ENCODE peak calls at places on chromosomes 4 and X, in eight cellular contexts. V is OCI-LY7, M is adipocyte, G is fibroblast of lung, F is GM23248, U is adrenal gland, W is uterus, E is tibial artery. Q is an unnamed sample. For H3K4me1, the result is how much of the 10 kb centered on the place peaks cover.

GRCh38 chr4:174663254-174663653 is 141.0 kb upstream of the HPGD start:
- DNase-seq in U (no peak), M (peak), G (peak), W (no peak), E (no peak), V (no peak), F (peak), Q (no peak)

GRCh38 chr4:53541577-53542206 is 49.6 kb downstream of the LNX1 start:
- DNase-seq in F (peak), V (no peak), G (peak), E (no peak), M (peak), U (peak), W (peak), Q (no peak)

GRCh38 chrX:111100191-111100590 is 4.2 kb downstream of the PAK3 start:
- DNase-seq in W (no peak), U (no peak), G (peak), M (peak), E (no peak), F (peak), V (peak), Q (no peak)

GRCh38 chr4:66575024-66575696 is 904.9 kb upstream of the EPHA5 start:
- DNase-seq in F (no peak), G (peak), E (no peak), V (no peak), U (peak), M (peak), W (no peak), Q (no peak)

GRCh38 chr4:100593933-100594332 is 76.1 kb upstream of the EMCN start:
- DNase-seq in M (no peak), W (no peak), G (no peak), F (no peak), V (no peak), U (no peak), E (no peak), Q (no peak)

GRCh38 chrX:129797251-129797906 is 17.6 kb downstream of the SASH3 start:
- DNase-seq in M (no peak), F (no peak), U (no peak), G (no peak), V (no peak), E (no peak), W (no peak), Q (no peak)

GRCh38 chrX:2351999-2352995 is 148.5 kb downstream of the DHRSX start:
- DNase-seq in E (no peak), G (peak), U (no peak), F (peak), W (no peak), M (peak), V (no peak), Q (no peak)

GRCh38 chrX:103877571-103877970 is 45.5 kb upstream of the RAB9B start:
- DNase-seq in M (no peak), W (no peak), E (no peak), F (peak), G (peak), V (no peak), U (no peak), Q (no peak)

GRCh38 chr4:99817310-99817885 is 771 bp downstream of the DAPP1 start:
- DNase-seq in V (peak), U (no peak), W (no peak), M (no peak), E (no peak), F (no peak), G (no peak), Q (no peak)

GRCh38 chr4:42672359-42673083 is 15.6 kb upstream of the ATP8A1 start:
- DNase-seq in U (no peak), G (no peak), E (no peak), W (no peak), M (no peak), F (no peak), V (no peak), Q (no peak)

GRCh38 chr4:1737666-1738065 is 16.3 kb downstream of the TACC3 start:
- DNase-seq in M (no peak), V (no peak), W (no peak), F (no peak), G (no peak), E (no peak), U (no peak), Q (no peak)

GRCh38 chr4:70508801-70509200 is 9.6 kb upstream of the AMTN start:
- DNase-seq in V (no peak), F (peak), M (peak), G (peak), W (no peak), U (no peak), E (no peak), Q (no peak)

GRCh38 chr4:3322059-3322550 is 29.3 kb downstream of the RGS12 start:
- DNase-seq in W (no peak), F (peak), M (no peak), U (peak), E (no peak), G (peak), V (no peak), Q (peak)

GRCh38 chr4:48127882-48128394 is 6.1 kb downstream of the TXK start:
- DNase-seq in V (peak), M (peak), W (peak), E (peak), G (peak), F (peak), U (peak), Q (peak)

GRCh38 chr4:48329193-48329592 is 12.1 kb upstream of the SLAIN2 start:
- DNase-seq in M (no peak), U (no peak), F (no peak), W (no peak), V (no peak), E (no peak), G (no peak), Q (no peak)

GRCh38 chrX:40041915-40042314 is 55.8 kb downstream of the BCOR start:
- DNase-seq in G (no peak), U (no peak), V (peak), M (no peak), F (no peak), W (no peak), E (no peak), Q (no peak)

GRCh38 chr4:6548201-6548881 is 26.6 kb upstream of the MAN2B2 start:
- DNase-seq in U (peak), G (peak), V (peak), F (peak), E (no peak), M (peak), W (no peak), Q (no peak)

GRCh38 chr4:157242871-157243270 is 22.3 kb downstream of the GRIA2 start:
- DNase-seq in W (no peak), E (no peak), U (no peak), G (no peak), F (no peak), V (no peak), M (no peak), Q (no peak)

GRCh38 chr4:75708218-75708691 is 16.1 kb upstream of the USO1 start:
- DNase-seq in W (no peak), M (no peak), E (no peak), F (no peak), U (no peak), V (no peak), G (no peak), Q (no peak)

GRCh38 chr4:129240816-129241215 is 144.9 kb downstream of the C4orf33 start:
- DNase-seq in U (no peak), M (peak), W (no peak), F (no peak), V (no peak), E (no peak), G (peak), Q (no peak)

GRCh38 chr4:6032249-6033244 is 14.3 kb upstream of the C4orf50 start:
- DNase-seq in F (no peak), W (no peak), U (no peak), G (peak), E (no peak), M (no peak), V (no peak), Q (peak)

GRCh38 chrX:13377537-13377936 is 57.7 kb upstream of the ATXN3L start:
- DNase-seq in E (no peak), G (peak), M (peak), V (no peak), F (peak), W (peak), U (no peak), Q (no peak)

GRCh38 chr4:30839583-30840520 is 119.7 kb downstream of the PCDH7 start:
- DNase-seq in F (no peak), E (no peak), V (no peak), G (peak), M (peak), U (no peak), W (no peak), Q (no peak)
- H3K4me1 ChIP-seq in F (under half), E (under half), V (under half), G (under half), M (under half), U (under half), W (under half), Q (under half)

DNA sequence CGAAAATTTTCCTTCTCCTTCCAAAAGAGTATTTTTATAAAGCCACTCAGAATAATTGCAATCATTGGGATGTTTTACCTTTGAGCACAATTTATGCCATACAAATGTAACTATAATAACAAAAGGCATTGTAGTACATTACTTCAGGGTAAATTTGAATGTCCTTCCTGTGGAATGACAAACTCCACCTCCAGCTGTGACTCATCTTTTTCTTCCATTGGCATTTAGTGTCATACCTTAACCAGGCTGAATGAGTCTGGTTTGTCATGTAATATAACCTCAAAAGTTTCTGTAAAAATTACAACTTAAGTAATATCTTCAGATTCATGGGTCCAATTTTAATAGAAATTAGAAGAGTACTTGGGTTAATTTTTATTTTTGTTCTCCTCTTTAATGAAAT is 93.3 kb downstream of the TMEM47 start:
- DNase-seq in F (peak), U (no peak), E (no peak), G (peak), M (no peak), W (no peak), V (no peak), Q (no peak)
- H3K4me3 ChIP-seq in F (no peak), U (no peak), E (no peak), G (no peak), M (no peak), W (no peak), V (no peak), Q (no peak)

GRCh38 chr4:8506006-8506372 is 65.4 kb downstream of the TRMT44 start:
- DNase-seq in G (no peak), U (no peak), V (no peak), M (no peak), F (no peak), E (no peak), W (no peak), Q (no peak)
- H3K4me1 ChIP-seq in G (under half), U (under half), V (under half), M (under half), F (under half), E (under half), W (under half), Q (under half)

DNA sequence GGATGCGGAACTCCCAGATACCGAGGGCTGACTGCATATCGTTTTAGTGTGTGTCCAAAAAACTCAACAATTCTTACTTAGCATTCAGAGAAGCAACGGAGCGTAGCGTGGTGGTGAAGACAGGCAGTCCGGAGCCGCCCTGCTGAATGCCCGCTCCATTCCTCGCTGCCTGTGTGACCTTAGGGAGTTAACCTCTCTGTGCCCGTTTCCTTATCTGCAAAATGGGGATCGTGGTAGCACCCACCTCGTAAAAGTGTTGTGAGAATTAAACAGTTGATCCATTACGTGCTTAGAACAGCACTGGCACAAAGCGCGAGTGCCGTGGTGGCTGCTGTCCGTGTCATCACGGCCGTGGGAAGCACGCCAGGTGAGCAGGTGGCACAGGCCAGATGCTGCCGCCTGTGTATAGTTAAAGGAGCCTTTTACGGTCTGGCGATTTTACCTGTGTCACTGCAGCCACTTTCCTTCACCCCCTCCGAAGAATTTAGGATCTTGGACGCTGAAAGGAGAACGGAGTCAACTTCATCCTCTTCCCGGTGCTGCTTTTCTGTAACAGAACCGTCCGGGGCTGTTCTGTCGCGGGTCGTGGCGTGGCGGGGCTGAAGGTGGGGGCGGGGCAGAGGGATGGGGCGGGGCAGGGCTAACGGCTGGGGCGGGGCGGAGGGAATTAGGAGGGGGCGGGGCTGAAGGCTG is 884 bp downstream of the CCDC110 start:
- DNase-seq in G (peak), E (peak), F (peak), U (peak), M (peak), W (peak), V (peak), Q (peak)
- H3K4me3 ChIP-seq in G (peak), E (peak), F (peak), U (peak), M (peak), W (peak), V (peak), Q (peak)

GRCh38 chr4:133638702-133639101 is 489.6 kb downstream of the PCDH10 start:
- DNase-seq in G (no peak), F (no peak), E (no peak), M (no peak), U (no peak), V (no peak), W (no peak), Q (no peak)

GRCh38 chr4:133641191-133641590 is 492.1 kb downstream of the PCDH10 start:
- DNase-seq in G (no peak), U (no peak), V (no peak), E (no peak), M (no peak), W (no peak), F (no peak), Q (no peak)

DNA sequence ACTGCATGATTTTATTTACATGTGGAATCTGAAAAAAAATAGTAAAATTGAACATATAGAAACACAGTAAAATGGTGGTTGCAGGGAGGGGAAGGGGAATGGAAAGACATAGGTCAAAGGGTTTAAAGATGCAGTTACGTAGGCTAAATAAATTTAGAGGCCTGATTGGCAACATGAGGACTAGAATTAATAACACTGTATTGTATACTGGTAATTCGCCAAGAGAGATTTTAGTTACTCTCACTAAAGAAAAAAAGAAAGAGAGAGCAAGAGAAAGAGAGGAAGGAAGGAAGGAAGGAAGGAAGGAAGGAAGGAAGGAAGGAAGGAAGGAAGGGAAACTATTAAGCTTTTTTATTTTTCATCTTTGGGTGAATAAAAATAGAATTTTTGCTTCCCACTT is 488.1 kb downstream of the PCDH10 start:
- DNase-seq in G (no peak), U (no peak), E (no peak), V (no peak), W (no peak), F (no peak), M (no peak), Q (no peak)
- H3K4me1 ChIP-seq in G (under half), U (under half), E (under half), V (under half), W (under half), F (under half), M (under half), Q (under half)

DNA sequence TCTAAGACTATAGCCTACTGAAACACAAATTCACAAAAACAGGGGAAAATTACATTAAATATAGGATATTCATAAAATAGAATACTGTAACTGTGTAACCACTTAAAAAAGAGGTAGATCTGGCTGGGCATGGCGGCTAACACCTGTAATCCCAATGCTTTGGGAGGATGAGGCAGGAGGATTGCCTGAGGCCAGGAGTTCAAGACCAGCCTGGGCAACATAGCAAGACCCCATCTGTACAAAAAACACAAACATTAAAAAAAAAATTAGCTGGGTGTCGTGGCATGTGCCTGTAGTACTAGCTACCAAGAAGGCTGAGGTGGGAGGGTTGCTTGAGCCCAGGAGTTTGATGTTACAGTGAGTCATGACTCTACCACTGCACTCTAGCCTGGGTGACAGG is 33.4 kb downstream of the RPS6KA3 start:
- DNase-seq in E (no peak), G (no peak), M (no peak), U (no peak), W (no peak), F (no peak), V (no peak), Q (no peak)
- H3K4me3 ChIP-seq in E (no peak), G (no peak), M (no peak), U (no peak), W (no peak), F (no peak), V (no peak), Q (no peak)

GRCh38 chr4:21728231-21728758 is 220.3 kb downstream of the KCNIP4 start:
- DNase-seq in G (no peak), W (no peak), F (peak), E (no peak), V (no peak), U (no peak), M (no peak), Q (no peak)
- H3K4me1 ChIP-seq in G (under half), W (under half), F (under half), E (under half), V (under half), U (under half), M (under half), Q (under half)

GRCh38 chrX:17741123-17741511 is 3.8 kb downstream of the SCML1 start:
- DNase-seq in M (no peak), U (peak), E (no peak), W (no peak), G (no peak), V (no peak), F (no peak), Q (no peak)
- H3K4me3 ChIP-seq in M (no peak), U (no peak), E (no peak), W (no peak), G (no peak), V (no peak), F (no peak), Q (no peak)

GRCh38 chr4:38002451-38003071 is 42.4 kb downstream of the PTTG2 start:
- DNase-seq in E (no peak), W (no peak), U (no peak), G (peak), F (peak), V (no peak), M (no peak), Q (no peak)
- H3K4me1 ChIP-seq in E (under half), W (under half), U (under half), G (under half), F (under half), V (half or more), M (under half), Q (under half)

Q was measured in stomach.